ENCODE peak calls at places on chromosomes 6 and 20, in six cellular contexts. X is breast epithelium, G is transverse colon, J is suprapubic skin, F is sigmoid colon, E is GM12878. Y is an unnamed sample.

GRCh38 chr20:19074828-19075516 is 137.5 kb upstream of the SLC24A3 start:
- DNase-seq in G (no peak), E (peak), F (no peak), J (no peak), X (peak), Y (peak)

GRCh38 chr6:15524736-15525401 is 138.0 kb downstream of the DTNBP1 start:
- DNase-seq in G (no peak), J (peak), F (no peak), X (no peak), E (no peak), Y (no peak)

GRCh38 chr6:87154641-87155271 is 609 bp upstream of the ZNF292 start:
- DNase-seq in E (peak), X (no peak), G (no peak), J (no peak), F (no peak), Y (no peak)

GRCh38 chr6:117167520-117168271 is 97.7 kb upstream of the VGLL2 start:
- DNase-seq in X (peak), F (no peak), G (no peak), E (no peak), J (no peak), Y (no peak)

GRCh38 chr20:52103469-52103910 is 88.1 kb downstream of the ZFP64 start:
- DNase-seq in G (no peak), F (no peak), X (no peak), J (no peak), E (no peak), Y (no peak)

GRCh38 chr6:158064725-158065251 is 83.1 kb downstream of the SYNJ2 start:
- DNase-seq in G (no peak), X (no peak), F (no peak), J (no peak), E (no peak), Y (peak)

GRCh38 chr20:17570347-17571152 is 675 bp downstream of the DSTN start:
- DNase-seq in F (peak), X (peak), G (peak), E (no peak), J (peak), Y (no peak)

GRCh38 chr20:35145141-35145564 is 2.0 kb downstream of the EDEM2 start:
- DNase-seq in E (peak), F (no peak), G (no peak), J (no peak), X (no peak), Y (no peak)

GRCh38 chr20:2483504-2483903 is 12.9 kb upstream of the SNRPB start:
- DNase-seq in X (no peak), J (no peak), E (no peak), F (no peak), G (no peak), Y (no peak)

GRCh38 chr6:156804402-156804801 is 27.2 kb downstream of the ARID1B start:
- DNase-seq in X (no peak), J (no peak), G (no peak), E (no peak), F (no peak), Y (no peak)

GRCh38 chr6:118249680-118250079 is 298.4 kb upstream of the PLN start:
- DNase-seq in X (no peak), J (no peak), G (no peak), F (no peak), E (no peak), Y (no peak)

GRCh38 chr6:127102299-127102698 is 16.2 kb upstream of the RSPO3 start:
- DNase-seq in F (no peak), E (no peak), X (no peak), J (no peak), G (no peak), Y (no peak)

GRCh38 chr20:38665886-38666285 is 58.4 kb upstream of the SLC32A1 start:
- DNase-seq in G (no peak), F (no peak), J (no peak), X (no peak), E (no peak), Y (no peak)

GRCh38 chr20:50967621-50968020 is 9.0 kb downstream of the MOCS3 start:
- DNase-seq in F (no peak), G (no peak), E (no peak), X (no peak), J (peak), Y (no peak)

GRCh38 chr6:35557239-35557638 is 44.5 kb upstream of the TULP1 start:
- DNase-seq in G (peak), F (no peak), J (no peak), E (no peak), X (no peak), Y (peak)

GRCh38 chr6:35089935-35090505 is 51.1 kb downstream of the TCP11 start:
- DNase-seq in F (peak), X (peak), J (no peak), E (no peak), G (no peak), Y (no peak)

GRCh38 chr6:18047406-18047805 is 60.0 kb upstream of the KIF13A start:
- DNase-seq in J (no peak), F (no peak), G (no peak), E (no peak), X (no peak), Y (no peak)

GRCh38 chr6:157755752-157756411 is 67.2 kb upstream of the SNX9 start:
- DNase-seq in F (no peak), G (no peak), J (no peak), E (no peak), X (no peak), Y (no peak)

GRCh38 chr20:36273414-36274247 is 32.5 kb upstream of the DLGAP4 start:
- DNase-seq in E (no peak), F (peak), J (no peak), X (no peak), G (no peak), Y (no peak)

GRCh38 chr20:63945031-63945658 is 11.1 kb downstream of the UCKL1 start:
- DNase-seq in J (no peak), G (no peak), X (no peak), F (peak), E (no peak), Y (peak)

GRCh38 chr20:63942250-63943006 is 13.8 kb downstream of the UCKL1 start:
- DNase-seq in G (peak), F (peak), X (no peak), E (no peak), J (peak), Y (peak)

GRCh38 chr20:63943007-63943807 is 13.0 kb downstream of the UCKL1 start:
- DNase-seq in G (no peak), F (peak), X (no peak), E (no peak), J (no peak), Y (peak)

GRCh38 chr20:63944078-63944941 is 11.9 kb downstream of the UCKL1 start:
- DNase-seq in J (no peak), X (no peak), E (no peak), F (peak), G (no peak), Y (peak)

GRCh38 chr20:63943808-63944077 is 12.5 kb downstream of the UCKL1 start:
- DNase-seq in F (no peak), J (no peak), X (no peak), E (no peak), G (no peak), Y (no peak)
- H3K27ac ChIP-seq in F (peak), J (no peak), X (no peak), E (no peak), G (no peak), Y (no peak)

DNA sequence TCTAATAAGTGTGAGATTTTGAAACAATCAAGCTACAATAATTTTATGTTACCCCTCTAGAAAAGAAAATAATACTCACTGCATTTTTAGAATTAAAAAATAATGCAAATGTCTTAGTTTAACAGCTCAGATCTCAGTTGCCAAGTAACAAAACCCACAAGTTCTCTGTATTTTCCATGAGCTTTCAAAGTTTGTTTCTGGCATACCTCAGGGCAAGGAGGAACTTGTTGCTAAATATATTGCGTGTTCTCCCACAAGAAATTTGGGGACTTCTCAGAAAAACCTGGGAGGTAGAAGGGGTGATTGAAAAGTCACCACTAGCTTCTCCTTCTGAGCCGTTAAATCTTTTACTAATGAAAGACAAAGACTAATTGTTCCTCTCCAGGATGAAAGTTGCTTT is 236.8 kb upstream of the MARCKS start:
- DNase-seq in E (no peak), G (no peak), J (no peak), F (no peak), X (no peak), Y (no peak)
- TF ChIP-seq POLR2AphosphoS5 in E (no peak), G (no peak), J (no peak), F (no peak), X (no peak), Y (no peak)

GRCh38 chr6:70955441-70956190 is 1.2 kb downstream of the B3GAT2 start:
- DNase-seq in X (peak), G (peak), E (peak), J (peak), F (peak), Y (peak)
- TF ChIP-seq CTCF in X (peak), G (peak), E (peak), J (peak), F (peak), Y (peak)

GRCh38 chr6:150065083-150065482 is 3.8 kb downstream of the ULBP3 start:
- DNase-seq in J (no peak), X (no peak), E (no peak), F (no peak), G (no peak), Y (no peak)

GRCh38 chr6:150070236-150070860 is 1.4 kb upstream of the ULBP3 start:
- DNase-seq in E (no peak), F (no peak), G (no peak), J (no peak), X (no peak), Y (peak)

GRCh38 chr6:150068786-150069648 is at the start of gene ULBP3:
- DNase-seq in X (peak), J (peak), G (peak), F (peak), E (no peak), Y (peak)

GRCh38 chr6:150069707-150070106 is 786 bp upstream of the ULBP3 start:
- DNase-seq in X (no peak), J (no peak), G (peak), F (no peak), E (no peak), Y (no peak)

DNA sequence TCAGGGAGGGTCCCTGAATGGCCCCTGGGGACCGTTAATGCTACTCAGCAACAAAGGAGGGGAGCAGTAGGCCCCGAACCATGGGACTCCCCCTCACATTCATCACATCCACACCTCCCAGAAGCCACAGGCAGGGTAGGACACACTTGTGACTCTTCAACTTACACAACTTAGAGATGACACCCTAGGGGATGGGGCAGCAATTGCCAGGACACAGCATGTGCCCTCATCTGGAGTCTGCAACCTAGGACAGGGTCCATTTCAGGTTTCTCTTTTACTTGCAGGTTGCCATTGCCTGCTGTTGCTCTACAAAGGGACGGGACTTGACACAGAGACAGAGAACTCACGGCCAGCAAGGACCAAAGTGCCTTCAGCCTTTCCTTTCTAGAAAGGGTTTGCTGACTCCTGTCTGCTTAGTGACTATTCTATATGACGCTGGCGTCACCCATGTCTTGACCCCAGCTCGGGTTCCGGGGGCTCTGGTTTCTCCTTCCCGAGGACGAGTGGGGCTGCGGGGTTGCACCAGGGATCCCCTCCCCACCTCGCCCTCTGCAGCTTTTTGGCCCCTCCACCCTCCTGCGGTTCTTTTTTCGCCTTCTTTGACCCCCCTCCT is 642 bp downstream of the ULBP3 start:
- DNase-seq in F (no peak), J (no peak), X (no peak), E (no peak), G (no peak), Y (no peak)
- H3K27ac ChIP-seq in F (peak), J (no peak), X (peak), E (no peak), G (peak), Y (no peak)

GRCh38 chr6:147954938-147955337 is 387.7 kb upstream of the SASH1 start:
- DNase-seq in J (no peak), E (no peak), F (no peak), G (no peak), X (no peak), Y (no peak)

GRCh38 chr6:147949981-147950622 is 392.5 kb upstream of the SASH1 start:
- DNase-seq in G (no peak), E (no peak), J (no peak), F (no peak), X (no peak), Y (no peak)

GRCh38 chr6:147947521-147947920 is 395.1 kb upstream of the SASH1 start:
- DNase-seq in G (no peak), X (peak), F (no peak), E (no peak), J (no peak), Y (no peak)

DNA sequence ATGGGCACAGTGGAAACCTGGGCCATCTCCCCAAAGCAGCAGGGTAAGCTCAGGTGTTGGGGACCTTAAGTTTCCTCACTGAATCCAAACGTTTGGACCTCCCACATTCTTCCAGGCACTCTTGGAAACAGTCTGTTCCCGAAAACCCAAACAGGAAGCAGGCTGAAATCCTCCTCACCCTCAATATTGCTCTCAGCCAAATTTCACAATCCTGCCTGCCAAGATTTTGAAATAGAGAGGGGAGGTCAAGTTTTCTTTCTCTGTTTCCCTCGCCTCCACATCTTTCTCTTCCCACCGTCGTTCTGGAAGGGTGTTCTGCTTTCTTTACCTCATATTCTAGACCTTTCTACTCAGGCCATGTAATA is 392.0 kb upstream of the SASH1 start:
- DNase-seq in X (peak), F (no peak), E (no peak), J (no peak), G (no peak), Y (no peak)
- TF ChIP-seq POLR2AphosphoS5 in X (no peak), F (peak), E (no peak), J (no peak), G (peak), Y (no peak)

GRCh38 chr6:19204445-19204844 is 632.7 kb upstream of the ID4 start:
- DNase-seq in F (no peak), J (no peak), E (no peak), G (no peak), X (no peak), Y (no peak)
- TF ChIP-seq CTCF in F (no peak), J (no peak), E (no peak), G (no peak), X (no peak), Y (no peak)

Y was measured in spleen.